ENCODE peak calls at places on chromosomes 6 and 20, in ten cellular contexts. Z, Y, G, I, M, L, J, K, B and V are unnamed samples.

GRCh38 chr6:44730771-44731391 is 343.4 kb downstream of the CDC5L start:
- DNase-seq in Z (peak), Y (no peak), G (no peak), I (peak), M (no peak), L (peak), J (no peak), K (no peak), B (no peak), V (no peak)

GRCh38 chr20:6940052-6940451 is 172.6 kb downstream of the BMP2 start:
- DNase-seq in Z (no peak), Y (peak), G (no peak), I (no peak), M (no peak), L (no peak), J (no peak), K (no peak), B (no peak), V (peak)

GRCh38 chr20:14780508-14780907 is 443.1 kb upstream of the FLRT3 start:
- DNase-seq in Z (no peak), Y (no peak), G (no peak), I (no peak), M (no peak), L (no peak), J (no peak), K (no peak), B (no peak), V (no peak)

GRCh38 chr6:42727084-42727601 is 4.7 kb upstream of the PRPH2 start:
- DNase-seq in Z (no peak), Y (peak), G (peak), I (peak), M (no peak), L (peak), J (peak), K (peak), B (no peak), V (no peak)

GRCh38 chr6:35049885-35050284 is 91.3 kb downstream of the TCP11 start:
- DNase-seq in Z (no peak), Y (no peak), G (peak), I (peak), M (no peak), L (peak), J (peak), K (no peak), B (no peak), V (no peak)

GRCh38 chr6:22025468-22026159 is 271.2 kb downstream of the PRL start:
- DNase-seq in Z (no peak), Y (peak), G (no peak), I (peak), M (no peak), L (peak), J (no peak), K (no peak), B (no peak), V (peak)

GRCh38 chr6:32837651-32838113 is 857 bp downstream of the TAP2 start:
- DNase-seq in Z (no peak), Y (no peak), G (no peak), I (no peak), M (no peak), L (peak), J (no peak), K (no peak), B (no peak), V (no peak)

GRCh38 chr20:36569847-36570429 is 3.5 kb upstream of the TGIF2 start:
- DNase-seq in Z (no peak), Y (peak), G (no peak), I (peak), M (no peak), L (peak), J (no peak), K (no peak), B (no peak), V (peak)

DNA sequence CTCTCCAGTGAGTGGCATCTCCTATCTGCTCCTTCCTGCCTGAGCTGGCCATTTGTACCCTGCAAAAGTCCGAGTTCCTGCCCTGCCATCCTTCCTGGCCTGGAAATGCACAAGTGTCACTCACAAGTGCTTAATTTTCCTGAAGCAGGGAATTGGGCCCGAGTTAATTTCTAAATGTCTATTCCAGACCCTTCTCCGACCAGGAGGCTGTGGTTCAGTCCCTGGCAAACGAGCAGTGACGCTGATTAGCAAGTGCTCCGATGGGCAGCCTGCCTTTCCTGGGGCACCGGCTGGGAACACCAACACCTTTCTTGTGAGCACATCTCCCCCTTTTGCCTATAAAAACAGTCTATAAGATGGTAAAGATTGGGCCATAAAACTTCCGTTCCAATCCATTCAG is 1.7 kb downstream of the SIRPA start:
- DNase-seq in Z (no peak), Y (no peak), G (no peak), I (no peak), M (no peak), L (no peak), J (no peak), K (no peak), B (no peak), V (no peak)
- H3K27ac ChIP-seq in Z (no peak), Y (no peak), G (peak), I (no peak), M (no peak), L (no peak), J (peak), K (peak), B (peak), V (no peak)

GRCh38 chr6:3114377-3114776 is 4.1 kb upstream of the BPHL start:
- DNase-seq in Z (no peak), Y (no peak), G (no peak), I (no peak), M (no peak), L (no peak), J (no peak), K (no peak), B (no peak), V (no peak)

GRCh38 chr6:3108746-3109414 is 9.6 kb upstream of the BPHL start:
- DNase-seq in Z (no peak), Y (no peak), G (no peak), I (no peak), M (no peak), L (no peak), J (no peak), K (no peak), B (no peak), V (peak)

GRCh38 chr6:3109755-3110154 is 8.8 kb upstream of the BPHL start:
- DNase-seq in Z (no peak), Y (no peak), G (no peak), I (no peak), M (no peak), L (no peak), J (no peak), K (no peak), B (no peak), V (no peak)
- H3K27ac ChIP-seq in Z (no peak), Y (no peak), G (no peak), I (no peak), M (no peak), L (no peak), J (no peak), K (no peak), B (no peak), V (no peak)

GRCh38 chr20:47305667-47306066 is 50.8 kb downstream of the ZMYND8 start:
- DNase-seq in Z (no peak), Y (no peak), G (no peak), I (peak), M (no peak), L (no peak), J (no peak), K (no peak), B (no peak), V (no peak)
- H3K27ac ChIP-seq in Z (no peak), Y (no peak), G (no peak), I (peak), M (no peak), L (no peak), J (no peak), K (no peak), B (no peak), V (no peak)

GRCh38 chr6:168347053-168347452 is 27.5 kb upstream of the DACT2 start:
- DNase-seq in Z (no peak), Y (no peak), G (no peak), I (no peak), M (no peak), L (no peak), J (no peak), K (no peak), B (no peak), V (no peak)

GRCh38 chr6:168347615-168348014 is 28.0 kb upstream of the DACT2 start:
- DNase-seq in Z (no peak), Y (no peak), G (no peak), I (no peak), M (no peak), L (no peak), J (no peak), K (no peak), B (no peak), V (peak)

GRCh38 chr6:168348186-168348585 is 28.6 kb upstream of the DACT2 start:
- DNase-seq in Z (no peak), Y (no peak), G (no peak), I (no peak), M (no peak), L (no peak), J (no peak), K (no peak), B (no peak), V (peak)

GRCh38 chr6:168353041-168353440 is 33.5 kb upstream of the DACT2 start:
- DNase-seq in Z (no peak), Y (no peak), G (no peak), I (no peak), M (no peak), L (no peak), J (no peak), K (no peak), B (no peak), V (peak)

DNA sequence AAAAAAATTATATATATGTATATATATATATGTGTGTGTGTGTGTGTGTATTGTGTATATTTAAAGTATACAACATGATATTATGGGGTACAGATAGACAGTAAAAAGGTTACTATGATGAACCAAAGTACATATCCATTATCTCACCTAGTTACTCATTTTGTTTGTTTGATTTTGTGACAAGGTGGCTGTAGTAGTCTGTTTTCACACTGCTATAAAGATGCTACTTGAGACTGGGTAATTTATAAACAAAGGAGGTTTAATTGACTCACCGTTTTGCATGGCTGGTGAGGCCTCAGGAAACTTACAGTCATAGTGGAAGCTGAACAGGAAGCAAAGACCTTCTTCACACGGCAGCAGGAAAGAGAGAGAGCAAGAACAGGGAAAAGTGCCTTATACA is 30.1 kb upstream of the DACT2 start:
- DNase-seq in Z (no peak), Y (no peak), G (no peak), I (no peak), M (no peak), L (no peak), J (no peak), K (no peak), B (no peak), V (no peak)
- H3K27ac ChIP-seq in Z (no peak), Y (no peak), G (no peak), I (no peak), M (no peak), L (no peak), J (no peak), K (no peak), B (no peak), V (no peak)

GRCh38 chr6:56378966-56379608 is 131.7 kb upstream of the COL21A1 start:
- DNase-seq in Z (no peak), Y (no peak), G (no peak), I (no peak), M (no peak), L (no peak), J (no peak), K (no peak), B (no peak), V (no peak)

GRCh38 chr6:56375806-56376205 is 128.4 kb upstream of the COL21A1 start:
- DNase-seq in Z (no peak), Y (no peak), G (no peak), I (no peak), M (no peak), L (no peak), J (no peak), K (no peak), B (no peak), V (no peak)

GRCh38 chr6:56380476-56380875 is 133.1 kb upstream of the COL21A1 start:
- DNase-seq in Z (no peak), Y (no peak), G (no peak), I (no peak), M (no peak), L (no peak), J (no peak), K (no peak), B (no peak), V (no peak)

GRCh38 chr6:56377295-56377694 is 129.9 kb upstream of the COL21A1 start:
- DNase-seq in Z (no peak), Y (no peak), G (no peak), I (no peak), M (no peak), L (no peak), J (no peak), K (no peak), B (no peak), V (no peak)

GRCh38 chr6:56378507-56378906 is 131.1 kb upstream of the COL21A1 start:
- DNase-seq in Z (no peak), Y (no peak), G (no peak), I (no peak), M (no peak), L (no peak), J (no peak), K (no peak), B (no peak), V (no peak)
- H3K27ac ChIP-seq in Z (no peak), Y (no peak), G (no peak), I (no peak), M (no peak), L (no peak), J (no peak), K (no peak), B (peak), V (no peak)

DNA sequence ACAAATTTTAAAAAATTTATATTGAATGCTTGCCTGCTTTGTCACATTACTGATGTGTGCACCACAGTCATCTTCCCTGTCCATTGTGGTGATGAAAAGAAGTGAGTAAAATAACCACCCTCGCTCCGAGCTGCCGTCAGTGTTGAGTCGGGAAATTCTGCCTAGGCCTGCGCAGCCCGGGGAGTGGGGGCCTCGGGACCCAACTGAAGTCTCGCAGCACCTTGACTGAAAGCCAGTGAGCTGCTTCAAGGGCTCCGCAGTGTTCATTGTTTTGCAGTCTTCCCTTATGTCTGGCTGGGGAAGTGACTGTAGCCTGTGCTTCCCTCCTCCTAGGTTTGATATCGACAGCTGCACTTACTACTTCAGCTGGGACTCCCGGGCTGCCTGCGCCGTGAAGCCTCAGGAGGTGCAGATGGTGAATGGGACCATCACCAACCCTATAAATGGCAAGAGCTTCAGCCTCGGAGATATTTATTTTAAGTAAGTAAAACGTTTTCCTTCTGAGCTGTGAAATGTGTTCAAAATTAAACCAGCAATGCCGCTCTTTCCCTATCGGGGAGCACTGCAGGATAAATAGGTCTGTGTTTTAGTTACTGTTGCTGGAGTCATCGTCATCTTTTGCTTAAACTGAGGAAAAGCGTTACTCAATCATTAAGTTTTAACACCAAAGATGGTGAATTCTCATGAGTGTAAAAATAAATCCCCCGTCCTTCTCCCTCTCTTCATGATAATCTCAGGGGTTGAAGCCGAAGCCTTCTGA is 32.7 kb upstream of the SLC22A1 start:
- DNase-seq in Z (no peak), Y (no peak), G (no peak), I (no peak), M (no peak), L (no peak), J (peak), K (no peak), B (no peak), V (peak)
- H3K27ac ChIP-seq in Z (no peak), Y (no peak), G (no peak), I (no peak), M (no peak), L (peak), J (no peak), K (peak), B (no peak), V (no peak)

GRCh38 chr6:111871725-111872520 is 1.3 kb downstream of the FYN start:
- DNase-seq in Z (no peak), Y (no peak), G (peak), I (peak), M (peak), L (peak), J (peak), K (no peak), B (no peak), V (peak)

GRCh38 chr6:111873178-111874029 is at the start of gene FYN:
- DNase-seq in Z (peak), Y (peak), G (peak), I (peak), M (peak), L (peak), J (peak), K (peak), B (peak), V (peak)

GRCh38 chr6:111874030-111874425 is 776 bp upstream of the FYN start:
- DNase-seq in Z (no peak), Y (no peak), G (peak), I (peak), M (peak), L (peak), J (no peak), K (no peak), B (no peak), V (no peak)

GRCh38 chr6:111871207-111871606 is 2.0 kb downstream of the FYN start:
- DNase-seq in Z (no peak), Y (no peak), G (no peak), I (no peak), M (peak), L (no peak), J (no peak), K (no peak), B (no peak), V (no peak)

GRCh38 chr6:111872521-111873177 is 603 bp downstream of the FYN start:
- DNase-seq in Z (no peak), Y (peak), G (peak), I (peak), M (peak), L (peak), J (peak), K (peak), B (no peak), V (peak)
- H3K27ac ChIP-seq in Z (peak), Y (no peak), G (peak), I (peak), M (peak), L (no peak), J (peak), K (peak), B (peak), V (peak)

DNA sequence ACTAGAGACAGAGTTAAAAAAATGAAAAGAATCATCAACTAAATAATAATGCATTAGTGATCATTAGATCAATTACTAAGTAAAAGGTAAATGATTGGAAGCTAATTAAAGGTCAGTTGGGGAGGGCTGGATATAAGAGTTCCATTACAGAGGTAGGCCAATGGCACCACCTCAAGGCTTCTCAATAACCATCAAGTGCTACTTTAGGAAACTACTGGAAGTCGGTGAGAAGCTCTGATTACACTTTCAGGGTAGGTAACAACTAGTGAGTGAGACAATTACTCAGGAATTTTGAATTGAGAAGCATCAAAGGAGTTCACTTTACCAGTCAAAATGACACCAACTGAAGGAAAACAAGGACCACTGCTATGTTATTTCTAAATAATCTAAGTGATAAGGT is 90.2 kb upstream of the HDAC2 start:
- DNase-seq in Z (no peak), Y (no peak), G (no peak), I (no peak), M (no peak), L (no peak), J (no peak), K (no peak), B (no peak), V (no peak)
- H3K27ac ChIP-seq in Z (no peak), Y (no peak), G (no peak), I (no peak), M (no peak), L (no peak), J (no peak), K (no peak), B (no peak), V (no peak)

GRCh38 chr20:62953167-62953838 is 794 bp downstream of the SLC17A9 start:
- DNase-seq in Z (peak), Y (no peak), G (no peak), I (no peak), M (no peak), L (no peak), J (no peak), K (peak), B (no peak), V (peak)
- H3K27ac ChIP-seq in Z (peak), Y (no peak), G (peak), I (peak), M (peak), L (peak), J (no peak), K (peak), B (peak), V (peak)